ENCODE peak calls at places on chromosome 2, in six cellular contexts. W is stomach, C is GM12891, S is IMR-90, O is GM12892, I is tibial nerve. M is an unnamed sample.

GRCh38 chr2:134586289-134586980 is 132.4 kb downstream of the TMEM163 start:
- DNase-seq in O (no peak), I (no peak), W (no peak), C (no peak), S (no peak), M (no peak)

GRCh38 chr2:6808426-6808825 is 57.3 kb downstream of the CMPK2 start:
- DNase-seq in W (no peak), S (no peak), O (no peak), C (no peak), I (no peak), M (no peak)

GRCh38 chr2:121202541-121203310 is 82.3 kb downstream of the TFCP2L1 start:
- DNase-seq in W (peak), C (no peak), S (no peak), I (no peak), O (no peak), M (no peak)

GRCh38 chr2:195657634-195658540 is 861 bp downstream of the SLC39A10 start:
- DNase-seq in O (peak), W (peak), S (peak), C (peak), I (peak), M (peak)

GRCh38 chr2:16277117-16277516 is 336.8 kb downstream of the MYCN start:
- DNase-seq in O (no peak), S (no peak), W (no peak), I (no peak), C (no peak), M (no peak)

GRCh38 chr2:172172513-172173217 is 70.0 kb upstream of the DLX2 start:
- DNase-seq in C (peak), I (peak), S (peak), O (peak), W (peak), M (peak)

GRCh38 chr2:197205590-197206215 is 104.9 kb downstream of the ANKRD44 start:
- DNase-seq in I (no peak), W (peak), C (no peak), O (no peak), S (no peak), M (no peak)

GRCh38 chr2:96816836-96817702 is 1.0 kb downstream of the CNNM3 start:
- DNase-seq in O (no peak), S (peak), I (no peak), C (no peak), W (no peak), M (peak)

GRCh38 chr2:104620840-104621239 is 233.1 kb upstream of the POU3F3 start:
- DNase-seq in S (no peak), C (no peak), W (no peak), O (no peak), I (no peak), M (no peak)

GRCh38 chr2:27897755-27898154 is 7.2 kb downstream of the BABAM2 start:
- DNase-seq in I (no peak), O (no peak), C (no peak), W (no peak), S (no peak), M (no peak)

GRCh38 chr2:54859416-54859815 is 136.0 kb downstream of the EML6 start:
- DNase-seq in W (no peak), O (no peak), C (no peak), S (no peak), I (no peak), M (no peak)

GRCh38 chr2:162074937-162075688 is 1.1 kb upstream of the DPP4 start:
- DNase-seq in O (no peak), S (peak), W (no peak), I (no peak), C (no peak), M (no peak)

GRCh38 chr2:162072976-162073775 is 839 bp downstream of the DPP4 start:
- DNase-seq in I (no peak), C (no peak), S (peak), W (no peak), O (no peak), M (no peak)

GRCh38 chr2:162074579-162074922 is 536 bp upstream of the DPP4 start:
- DNase-seq in O (no peak), W (no peak), C (no peak), I (no peak), S (no peak), M (no peak)

GRCh38 chr2:162075689-162076132 is 1.7 kb upstream of the DPP4 start:
- DNase-seq in O (no peak), W (no peak), C (no peak), I (no peak), S (peak), M (no peak)

GRCh38 chr2:162073776-162074578 is at the start of gene DPP4:
- DNase-seq in I (no peak), O (peak), W (peak), S (peak), C (peak), M (no peak)
- TF ChIP-seq POLR2A in I (no peak), O (no peak), W (no peak), S (no peak), C (no peak), M (no peak)

GRCh38 chr2:219388845-219389156 is 1.1 kb upstream of the DNPEP start:
- DNase-seq in C (no peak), O (no peak), I (no peak), S (no peak), W (no peak), M (no peak)

GRCh38 chr2:219386532-219387280 is 1.0 kb downstream of the DNPEP start:
- DNase-seq in W (no peak), O (no peak), S (no peak), C (no peak), I (no peak), M (peak)

GRCh38 chr2:219387284-219388126 is at the start of gene DNPEP:
- DNase-seq in O (peak), S (peak), W (peak), C (peak), I (peak), M (peak)

GRCh38 chr2:219385958-219386520 is 1.7 kb downstream of the DNPEP start:
- DNase-seq in S (no peak), I (no peak), W (no peak), C (no peak), O (no peak), M (no peak)

GRCh38 chr2:219388127-219388844 is 574 bp upstream of the DNPEP start:
- DNase-seq in I (peak), S (peak), W (peak), O (peak), C (peak), M (peak)
- TF ChIP-seq POLR2A in I (no peak), S (no peak), W (no peak), O (no peak), C (no peak), M (peak)

GRCh38 chr2:70094978-70095832 is 7.9 kb downstream of the PCBP1 start:
- DNase-seq in S (peak), C (no peak), O (peak), I (peak), W (peak), M (no peak)
- TF ChIP-seq POLR2A in S (no peak), C (peak), O (peak), I (peak), W (no peak), M (peak)

DNA sequence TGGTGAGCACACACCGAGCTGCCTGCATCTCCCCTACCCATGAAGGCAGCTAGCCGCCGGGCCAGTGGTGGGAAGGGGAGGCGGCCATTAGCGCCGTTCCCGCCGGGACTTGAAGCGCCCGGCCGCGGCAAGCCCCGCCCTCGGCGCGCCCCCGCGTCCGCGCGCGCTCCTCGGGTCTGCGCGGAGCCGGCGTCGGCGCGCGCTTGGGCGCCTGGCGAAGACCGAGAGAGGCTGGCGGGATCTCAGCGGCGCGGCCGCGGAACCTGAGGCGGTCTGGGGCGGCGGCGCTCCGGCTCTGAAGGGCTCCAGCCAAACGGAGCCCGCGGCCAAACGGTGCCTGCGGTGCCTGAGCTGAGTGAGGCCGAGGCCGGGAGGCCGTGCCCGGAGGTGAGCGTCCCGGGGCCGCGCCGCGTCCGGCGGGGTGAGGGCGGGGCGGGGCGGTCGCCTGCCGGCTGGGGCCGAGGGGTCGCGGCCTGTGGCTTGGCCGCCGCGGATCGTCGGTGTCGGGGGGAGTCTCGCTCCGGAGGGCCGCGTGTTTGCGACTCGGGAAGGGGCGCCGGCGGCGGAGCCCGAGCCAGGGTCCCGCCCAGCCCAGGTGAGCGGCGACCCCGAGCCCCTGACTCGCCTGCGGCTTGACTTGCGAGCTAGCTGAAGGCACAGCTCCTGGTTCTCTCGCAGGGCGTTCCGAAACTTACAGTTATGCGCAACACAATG is at the start of gene UBXN2A:
- DNase-seq in I (peak), W (peak), C (peak), S (peak), O (peak), M (peak)
- TF ChIP-seq POLR2A in I (peak), W (no peak), C (peak), S (no peak), O (peak), M (peak)

DNA sequence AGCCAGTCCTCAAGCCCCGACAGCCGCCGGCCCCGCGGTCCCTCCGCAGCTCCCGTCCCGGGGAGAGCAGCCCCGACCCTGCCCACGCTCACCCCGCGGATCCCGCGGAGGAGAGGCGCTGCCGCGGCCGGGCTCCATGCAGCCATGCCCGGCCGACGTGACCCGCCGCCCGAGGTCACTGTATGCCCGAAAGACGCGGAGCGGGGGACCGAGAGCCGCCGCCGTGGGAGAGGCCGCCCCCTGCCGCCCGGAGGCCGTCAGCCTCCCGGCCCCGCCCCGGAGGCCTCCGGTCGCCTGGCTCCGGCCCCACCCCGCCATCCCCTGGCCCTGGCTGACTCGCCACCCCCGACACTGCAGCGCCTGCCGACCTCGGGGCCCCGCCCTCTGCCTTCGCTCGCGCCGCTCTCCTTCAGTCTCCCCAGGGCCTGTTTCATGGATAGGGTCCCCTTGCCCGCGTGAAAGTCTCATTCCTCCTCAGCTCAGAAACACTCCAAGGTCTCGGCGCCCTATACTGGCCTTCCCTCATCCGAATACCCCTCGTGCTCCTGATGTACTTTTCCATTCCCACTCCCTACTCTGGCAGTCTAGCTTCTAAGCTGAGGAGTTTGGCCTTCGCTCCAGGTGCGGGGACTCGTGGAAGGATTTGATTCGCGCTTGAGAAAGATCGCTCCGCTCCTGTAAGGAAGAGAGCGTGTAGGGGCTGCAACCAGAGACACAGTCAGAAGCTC is at the start of gene BOLA3:
- DNase-seq in O (peak), I (peak), W (peak), S (peak), C (peak), M (peak)
- TF ChIP-seq POLR2A in O (peak), I (no peak), W (no peak), S (peak), C (peak), M (peak)

GRCh38 chr2:66966631-66967030 is 430.5 kb upstream of the ETAA1 start:
- DNase-seq in I (no peak), S (peak), O (no peak), W (no peak), C (no peak), M (no peak)

GRCh38 chr2:66957198-66957597 is 439.9 kb upstream of the ETAA1 start:
- DNase-seq in C (no peak), I (no peak), S (no peak), W (no peak), O (no peak), M (no peak)

GRCh38 chr2:66957677-66958076 is 439.5 kb upstream of the ETAA1 start:
- DNase-seq in C (no peak), I (no peak), O (no peak), S (no peak), W (no peak), M (no peak)

GRCh38 chr2:66960161-66960560 is 437.0 kb upstream of the ETAA1 start:
- DNase-seq in C (no peak), W (no peak), I (no peak), S (no peak), O (no peak), M (no peak)

GRCh38 chr2:66962625-66963207 is 434.4 kb upstream of the ETAA1 start:
- DNase-seq in O (no peak), S (no peak), W (no peak), I (no peak), C (no peak), M (no peak)
- TF ChIP-seq POLR2A in O (no peak), S (no peak), W (no peak), I (no peak), C (no peak), M (no peak)

GRCh38 chr2:238895901-238896600 is 48.2 kb downstream of the TWIST2 start:
- DNase-seq in W (peak), C (no peak), I (peak), O (no peak), S (peak), M (no peak)
- TF ChIP-seq POLR2A in W (no peak), C (no peak), I (no peak), O (no peak), S (no peak), M (no peak)

DNA sequence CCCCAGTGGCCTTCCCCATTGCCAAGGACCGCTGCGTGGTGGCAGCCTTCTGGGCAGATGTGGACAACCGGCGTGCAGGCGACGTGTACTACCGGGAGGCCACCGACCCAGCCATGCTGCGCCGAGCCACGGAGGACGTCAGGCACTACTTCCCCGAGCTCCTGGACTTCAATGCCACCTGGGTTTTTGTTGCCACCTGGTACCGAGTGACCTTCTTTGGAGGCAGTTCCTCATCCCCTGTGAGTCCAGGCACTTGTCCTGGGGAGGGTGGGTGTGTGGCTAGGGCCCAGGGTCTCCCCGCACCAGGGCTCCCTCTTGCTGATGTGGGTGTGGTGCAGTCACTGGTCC is 31.9 kb downstream of the SNED1 start:
- DNase-seq in W (no peak), S (no peak), C (no peak), O (no peak), I (no peak), M (no peak)
- TF ChIP-seq POLR2A in W (no peak), S (no peak), C (no peak), O (no peak), I (no peak), M (no peak)